ENCODE peak calls at places on chromosomes 16 and 17, in eight cellular contexts. One of them, this sample, is unnamed.

GRCh38 chr17:79258042-79258441 is 183.4 kb downstream of the ENGASE start:
- DNase-seq in left ventricle myocardium inferior: no peak
- DNase-seq in cardiac muscle cell: no peak
- DNase-seq in ascending aorta: no peak
- DNase-seq in heart left ventricle: no peak
- DNase-seq in sigmoid colon: no peak
- DNase-seq in thyroid gland: no peak
- DNase-seq in PC-3: no peak
- DNase-seq in this sample: no peak

GRCh38 chr17:82241926-82242697 is 13.3 kb downstream of the SLC16A3 start:
- DNase-seq in left ventricle myocardium inferior: peak; percentile 61
- DNase-seq in cardiac muscle cell: peak; percentile 64
- DNase-seq in ascending aorta: no peak
- DNase-seq in heart left ventricle: peak; percentile 62
- DNase-seq in sigmoid colon: peak; percentile 84
- DNase-seq in thyroid gland: no peak
- DNase-seq in PC-3: peak; percentile 31
- DNase-seq in this sample: no peak

GRCh38 chr17:47741109-47741792 is 8.2 kb downstream of the TBX21 start:
- DNase-seq in left ventricle myocardium inferior: no peak
- DNase-seq in cardiac muscle cell: no peak
- DNase-seq in ascending aorta: peak; percentile 13
- DNase-seq in heart left ventricle: no peak
- DNase-seq in sigmoid colon: peak; percentile 35
- DNase-seq in thyroid gland: no peak
- DNase-seq in PC-3: no peak
- DNase-seq in this sample: no peak

GRCh38 chr16:4891886-4892216 is 44.6 kb downstream of the UBN1 start:
- DNase-seq in left ventricle myocardium inferior: no peak
- DNase-seq in cardiac muscle cell: no peak
- DNase-seq in ascending aorta: no peak
- DNase-seq in heart left ventricle: no peak
- DNase-seq in sigmoid colon: no peak
- DNase-seq in thyroid gland: no peak
- DNase-seq in PC-3: no peak
- DNase-seq in this sample: no peak

GRCh38 chr16:81678326-81679095 is 100.6 kb upstream of the PLCG2 start:
- DNase-seq in left ventricle myocardium inferior: no peak
- DNase-seq in cardiac muscle cell: no peak
- DNase-seq in ascending aorta: no peak
- DNase-seq in heart left ventricle: no peak
- DNase-seq in sigmoid colon: no peak
- DNase-seq in thyroid gland: peak; percentile 49
- DNase-seq in PC-3: no peak
- DNase-seq in this sample: peak; percentile 80

GRCh38 chr17:41705271-41705991 is 6.7 kb upstream of the GAST start:
- DNase-seq in left ventricle myocardium inferior: no peak
- DNase-seq in cardiac muscle cell: no peak
- DNase-seq in ascending aorta: no peak
- DNase-seq in heart left ventricle: no peak
- DNase-seq in sigmoid colon: no peak
- DNase-seq in thyroid gland: no peak
- DNase-seq in PC-3: no peak
- DNase-seq in this sample: no peak

GRCh38 chr16:20956319-20956718 is 55.7 kb downstream of the LYRM1 start:
- DNase-seq in left ventricle myocardium inferior: no peak
- DNase-seq in cardiac muscle cell: no peak
- DNase-seq in ascending aorta: no peak
- DNase-seq in heart left ventricle: no peak
- DNase-seq in sigmoid colon: no peak
- DNase-seq in thyroid gland: no peak
- DNase-seq in PC-3: peak; percentile 30
- DNase-seq in this sample: no peak

GRCh38 chr17:181213-182163 is at the start of gene DOC2B:
- DNase-seq in left ventricle myocardium inferior: peak; percentile 61
- DNase-seq in cardiac muscle cell: peak; percentile 74
- DNase-seq in ascending aorta: no peak
- DNase-seq in heart left ventricle: peak; percentile 74
- DNase-seq in sigmoid colon: no peak
- DNase-seq in thyroid gland: peak; percentile 34
- DNase-seq in PC-3: peak; percentile 8
- DNase-seq in this sample: peak; percentile 93

GRCh38 chr16:4064950-4065352 is 51.3 kb downstream of the ADCY9 start:
- DNase-seq in left ventricle myocardium inferior: no peak
- DNase-seq in cardiac muscle cell: no peak
- DNase-seq in ascending aorta: no peak
- DNase-seq in heart left ventricle: no peak
- DNase-seq in sigmoid colon: peak; percentile 45
- DNase-seq in thyroid gland: no peak
- DNase-seq in PC-3: no peak
- DNase-seq in this sample: no peak

GRCh38 chr16:85011846-85012284 is 530 bp upstream of the ZDHHC7 start:
- DNase-seq in left ventricle myocardium inferior: no peak
- DNase-seq in cardiac muscle cell: no peak
- DNase-seq in ascending aorta: no peak
- DNase-seq in heart left ventricle: no peak
- DNase-seq in sigmoid colon: no peak
- DNase-seq in thyroid gland: no peak
- DNase-seq in PC-3: no peak
- DNase-seq in this sample: no peak

GRCh38 chr17:81313776-81314409 is 18.8 kb upstream of the SLC38A10 start:
- DNase-seq in left ventricle myocardium inferior: no peak
- DNase-seq in cardiac muscle cell: no peak
- DNase-seq in ascending aorta: no peak
- DNase-seq in heart left ventricle: no peak
- DNase-seq in sigmoid colon: no peak
- DNase-seq in thyroid gland: no peak
- DNase-seq in PC-3: no peak
- DNase-seq in this sample: peak; percentile 72

GRCh38 chr16:49477250-49477895 is 103.8 kb downstream of the C16orf78 start:
- DNase-seq in left ventricle myocardium inferior: no peak
- DNase-seq in cardiac muscle cell: no peak
- DNase-seq in ascending aorta: no peak
- DNase-seq in heart left ventricle: no peak
- DNase-seq in sigmoid colon: no peak
- DNase-seq in thyroid gland: no peak
- DNase-seq in PC-3: no peak
- DNase-seq in this sample: no peak

GRCh38 chr17:21549107-21549687 is 143.1 kb upstream of the KCNJ18 start:
- DNase-seq in left ventricle myocardium inferior: no peak
- DNase-seq in cardiac muscle cell: no peak
- DNase-seq in ascending aorta: no peak
- DNase-seq in heart left ventricle: no peak
- DNase-seq in sigmoid colon: no peak
- DNase-seq in thyroid gland: no peak
- DNase-seq in PC-3: peak; percentile 40
- DNase-seq in this sample: no peak
- TF ChIP-seq CTCF in left ventricle myocardium inferior: no peak
- TF ChIP-seq CTCF in cardiac muscle cell: no peak
- TF ChIP-seq CTCF in ascending aorta: no peak
- TF ChIP-seq CTCF in heart left ventricle: no peak
- TF ChIP-seq CTCF in sigmoid colon: no peak
- TF ChIP-seq CTCF in thyroid gland: no peak
- TF ChIP-seq CTCF in PC-3: no peak
- TF ChIP-seq CTCF in this sample: no peak

DNA sequence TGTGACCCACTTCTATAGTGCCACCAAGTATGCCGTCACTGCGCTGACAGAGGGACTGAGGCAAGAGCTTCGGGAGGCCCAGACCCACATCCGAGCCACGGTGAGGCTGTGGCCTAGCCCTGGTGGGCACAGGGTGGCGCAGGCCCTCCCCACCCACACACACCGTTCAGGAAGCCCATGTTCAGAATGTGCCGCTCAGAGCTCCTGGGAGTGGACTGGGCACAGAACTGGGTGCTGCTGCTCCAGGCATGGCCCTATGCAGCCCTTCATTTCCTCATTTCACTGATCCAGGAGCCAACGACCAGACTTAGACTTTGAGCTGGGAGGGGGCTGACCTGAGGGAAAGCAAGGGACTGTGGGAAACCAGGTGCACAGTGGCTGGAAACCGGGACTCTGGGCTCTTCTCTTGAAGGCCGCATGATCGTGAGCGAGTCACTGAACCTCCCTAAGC is 2.4 kb upstream of the MRM1 start:
- DNase-seq in left ventricle myocardium inferior: no peak
- DNase-seq in cardiac muscle cell: no peak
- DNase-seq in ascending aorta: peak; percentile 57
- DNase-seq in heart left ventricle: no peak
- DNase-seq in sigmoid colon: no peak
- DNase-seq in thyroid gland: no peak
- DNase-seq in PC-3: no peak
- DNase-seq in this sample: no peak
- H3K9me3 ChIP-seq in left ventricle myocardium inferior: no peaks in the 10 kb centered on the region
- H3K9me3 ChIP-seq in cardiac muscle cell: no peaks in the 10 kb centered on the region
- H3K9me3 ChIP-seq in ascending aorta: no peaks in the 10 kb centered on the region
- H3K9me3 ChIP-seq in heart left ventricle: no peaks in the 10 kb centered on the region
- H3K9me3 ChIP-seq in sigmoid colon: no peaks in the 10 kb centered on the region
- H3K9me3 ChIP-seq in thyroid gland: no peaks in the 10 kb centered on the region
- H3K9me3 ChIP-seq in PC-3: no peaks in the 10 kb centered on the region
- H3K9me3 ChIP-seq in this sample: no peaks in the 10 kb centered on the region

DNA sequence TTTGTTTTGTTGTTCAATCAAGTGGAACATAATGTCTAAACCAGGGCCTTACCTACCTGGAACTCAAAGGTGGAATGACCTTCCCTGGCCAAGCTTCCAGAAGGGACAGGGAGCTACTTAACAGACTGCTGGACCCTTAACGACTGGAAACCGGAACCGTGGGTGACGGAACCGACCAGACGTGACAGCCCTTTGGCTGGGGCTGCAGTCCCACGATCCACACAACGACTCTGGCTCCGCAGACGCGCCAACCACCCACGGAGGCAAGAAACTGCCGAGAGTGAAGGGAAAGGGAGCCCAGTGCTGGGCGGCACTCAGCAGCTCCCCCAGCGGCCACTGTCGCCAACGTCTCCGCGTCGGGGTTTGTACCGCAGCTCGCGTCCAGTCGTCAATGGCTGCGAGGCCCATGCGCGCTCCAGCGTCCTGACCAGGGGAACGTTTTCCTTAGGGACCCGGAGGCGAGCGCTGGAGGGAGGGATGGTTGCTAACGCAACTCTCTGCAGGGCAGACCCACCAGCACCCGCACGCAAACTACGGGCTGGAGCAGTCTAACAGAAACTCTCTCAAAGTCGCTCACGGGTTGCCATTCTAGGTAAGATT is 5.5 kb upstream of the KIF22 start:
- DNase-seq in left ventricle myocardium inferior: peak; percentile 79
- DNase-seq in cardiac muscle cell: peak; percentile 61
- DNase-seq in ascending aorta: peak; percentile 77
- DNase-seq in heart left ventricle: peak; percentile 82
- DNase-seq in sigmoid colon: peak; percentile 84
- DNase-seq in thyroid gland: peak; percentile 94
- DNase-seq in PC-3: no peak
- DNase-seq in this sample: peak; percentile 75
- TF ChIP-seq CTCF in left ventricle myocardium inferior: peak; percentile 92
- TF ChIP-seq CTCF in cardiac muscle cell: peak; percentile 88
- TF ChIP-seq CTCF in ascending aorta: peak; percentile 93
- TF ChIP-seq CTCF in heart left ventricle: peak; percentile 86
- TF ChIP-seq CTCF in sigmoid colon: peak; percentile 53
- TF ChIP-seq CTCF in thyroid gland: peak; percentile 84
- TF ChIP-seq CTCF in PC-3: no peak
- TF ChIP-seq CTCF in this sample: peak; percentile 80

DNA sequence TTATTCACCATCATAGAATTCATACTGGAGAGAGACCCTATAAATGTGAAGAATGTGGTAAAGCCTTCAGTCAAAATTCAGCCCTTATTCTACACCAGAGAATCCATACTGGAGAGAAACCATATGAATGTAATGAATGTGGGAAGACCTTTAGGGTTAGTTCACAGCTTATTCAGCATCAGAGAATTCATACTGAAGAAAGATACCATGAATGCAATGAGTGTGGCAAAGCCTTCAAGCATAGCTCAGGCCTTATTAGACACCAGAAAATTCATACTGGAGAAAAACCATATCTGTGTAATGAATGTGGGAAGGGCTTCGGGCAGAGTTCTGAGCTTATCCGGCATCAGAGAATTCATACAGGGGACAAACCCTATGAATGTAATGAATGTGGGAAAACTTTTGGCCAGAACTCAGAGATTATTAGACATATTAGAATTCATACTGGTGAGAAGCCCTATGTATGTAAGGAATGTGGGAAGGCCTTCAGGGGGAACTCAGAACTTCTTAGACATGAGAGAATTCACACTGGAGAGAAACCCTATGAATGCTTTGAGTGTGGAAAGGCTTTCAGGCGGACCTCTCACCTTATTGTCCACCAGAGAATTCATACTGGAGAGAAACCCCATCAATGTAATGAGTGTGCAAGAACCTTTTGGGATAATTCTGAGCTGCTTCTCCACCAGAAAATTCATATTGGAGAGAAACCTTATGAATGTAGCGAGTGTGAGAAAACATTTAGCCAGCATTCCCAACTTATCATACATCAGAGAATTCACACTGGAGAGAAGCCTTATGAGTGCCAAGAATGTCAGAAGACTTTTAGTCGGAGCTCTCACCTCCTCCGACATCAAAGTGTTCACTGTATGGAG is 14.1 kb downstream of the ZFP3 start:
- DNase-seq in left ventricle myocardium inferior: no peak
- DNase-seq in cardiac muscle cell: no peak
- DNase-seq in ascending aorta: no peak
- DNase-seq in heart left ventricle: no peak
- DNase-seq in sigmoid colon: no peak
- DNase-seq in thyroid gland: no peak
- DNase-seq in PC-3: no peak
- DNase-seq in this sample: no peak
- H3K9me3 ChIP-seq in left ventricle myocardium inferior: peaks cover 98% of the 10 kb centered on the region
- H3K9me3 ChIP-seq in cardiac muscle cell: peaks cover 3% of the 10 kb centered on the region
- H3K9me3 ChIP-seq in ascending aorta: peaks cover 89% of the 10 kb centered on the region
- H3K9me3 ChIP-seq in heart left ventricle: peaks cover 5% of the 10 kb centered on the region
- H3K9me3 ChIP-seq in sigmoid colon: peaks cover 75% of the 10 kb centered on the region
- H3K9me3 ChIP-seq in thyroid gland: peaks cover 15% of the 10 kb centered on the region
- H3K9me3 ChIP-seq in PC-3: peaks cover 27% of the 10 kb centered on the region
- H3K9me3 ChIP-seq in this sample: peaks cover 13% of the 10 kb centered on the region

DNA sequence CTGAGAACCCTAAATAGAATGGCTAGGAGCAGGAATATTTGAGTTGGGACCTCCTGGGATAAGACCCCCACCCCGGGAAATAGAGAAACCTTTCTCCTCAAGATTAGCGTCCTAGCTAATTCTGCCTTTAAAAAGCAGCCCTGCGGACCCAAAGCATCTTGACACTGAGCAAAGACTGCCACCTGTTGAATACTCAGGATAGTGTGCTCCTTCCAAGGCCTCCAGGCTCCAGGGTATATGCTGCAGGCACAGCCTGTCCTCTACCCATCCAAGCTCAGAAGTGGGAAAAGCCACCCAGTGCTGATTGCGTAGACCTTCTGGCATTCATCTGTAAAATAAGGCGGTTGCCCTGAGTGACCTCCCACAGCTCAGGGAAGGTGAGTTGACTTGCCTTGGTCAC is 456.2 kb upstream of the DYNLRB2 start:
- DNase-seq in left ventricle myocardium inferior: peak; percentile 25
- DNase-seq in cardiac muscle cell: peak; percentile 66
- DNase-seq in ascending aorta: peak; percentile 65
- DNase-seq in heart left ventricle: peak; percentile 37
- DNase-seq in sigmoid colon: peak; percentile 82
- DNase-seq in thyroid gland: peak; percentile 61
- DNase-seq in PC-3: peak; percentile 26
- DNase-seq in this sample: no peak
- TF ChIP-seq CTCF in left ventricle myocardium inferior: peak; percentile 82
- TF ChIP-seq CTCF in cardiac muscle cell: peak; percentile 23
- TF ChIP-seq CTCF in ascending aorta: peak; percentile 75
- TF ChIP-seq CTCF in heart left ventricle: peak; percentile 44
- TF ChIP-seq CTCF in sigmoid colon: peak; percentile 54
- TF ChIP-seq CTCF in thyroid gland: peak; percentile 83
- TF ChIP-seq CTCF in PC-3: peak; percentile 42
- TF ChIP-seq CTCF in this sample: peak; percentile 62